ENCODE peak calls at places on chromosome 22, in five cellular contexts. One of them, this sample, is unnamed.

GRCh38 chr22:37355174-37355573 is 72.1 kb downstream of the ELFN2 start:
- DNase-seq in H1: no peak
- DNase-seq in K562: no peak
- DNase-seq in HCT116: no peak
- DNase-seq in HepG2: no peak
- DNase-seq in this sample: no peak

GRCh38 chr22:37457093-37457893 is 28.9 kb downstream of the MFNG start:
- DNase-seq in H1: peak
- DNase-seq in HCT116: peak
- DNase-seq in HepG2: peak
- DNase-seq in K562: peak
- DNase-seq in this sample: peak

GRCh38 chr22:46796566-46797195 is 34.2 kb downstream of the TBC1D22A start:
- DNase-seq in HCT116: no peak
- DNase-seq in K562: no peak
- DNase-seq in H1: no peak
- DNase-seq in HepG2: no peak
- DNase-seq in this sample: no peak

GRCh38 chr22:46592390-46592872 is 27.8 kb upstream of the GRAMD4 start:
- DNase-seq in H1: no peak
- DNase-seq in HepG2: no peak
- DNase-seq in K562: peak
- DNase-seq in HCT116: no peak
- DNase-seq in this sample: no peak

GRCh38 chr22:44538071-44538470 is 40.0 kb upstream of the RTL6 start:
- DNase-seq in H1: no peak
- DNase-seq in K562: no peak
- DNase-seq in HCT116: no peak
- DNase-seq in HepG2: peak
- DNase-seq in this sample: peak

GRCh38 chr22:49101225-49101624 is 726.4 kb downstream of the BRD1 start:
- DNase-seq in H1: no peak
- DNase-seq in HCT116: no peak
- DNase-seq in HepG2: no peak
- DNase-seq in K562: no peak
- DNase-seq in this sample: no peak

GRCh38 chr22:43849731-43850130 is 12.6 kb downstream of the SULT4A1 start:
- DNase-seq in HepG2: no peak
- DNase-seq in HCT116: no peak
- DNase-seq in H1: no peak
- DNase-seq in K562: no peak
- DNase-seq in this sample: no peak

GRCh38 chr22:44574057-44574456 is 76.0 kb upstream of the RTL6 start:
- DNase-seq in K562: no peak
- DNase-seq in H1: no peak
- DNase-seq in HepG2: no peak
- DNase-seq in HCT116: peak
- DNase-seq in this sample: no peak

GRCh38 chr22:26362471-26362870 is 66.6 kb upstream of the ASPHD2 start:
- DNase-seq in H1: no peak
- DNase-seq in HepG2: no peak
- DNase-seq in K562: no peak
- DNase-seq in HCT116: no peak
- DNase-seq in this sample: no peak

GRCh38 chr22:45640291-45640940 is 31.2 kb upstream of the ATXN10 start:
- DNase-seq in H1: no peak
- DNase-seq in K562: no peak
- DNase-seq in HepG2: no peak
- DNase-seq in HCT116: no peak
- DNase-seq in this sample: no peak

GRCh38 chr22:37345863-37346514 is 63.7 kb downstream of the CYTH4 start:
- DNase-seq in HepG2: no peak
- DNase-seq in HCT116: no peak
- DNase-seq in H1: no peak
- DNase-seq in K562: no peak
- DNase-seq in this sample: no peak

GRCh38 chr22:24601217-24602104 is 1.5 kb upstream of the GGT1 start:
- DNase-seq in H1: no peak
- DNase-seq in HepG2: peak
- DNase-seq in K562: no peak
- DNase-seq in HCT116: no peak
- DNase-seq in this sample: no peak

GRCh38 chr22:49807129-49807528 is 20.5 kb downstream of the BRD1 start:
- DNase-seq in HCT116: no peak
- DNase-seq in K562: no peak
- DNase-seq in H1: no peak
- DNase-seq in HepG2: no peak
- DNase-seq in this sample: no peak

GRCh38 chr22:27726726-27727449 is 74.7 kb downstream of the MN1 start:
- DNase-seq in K562: peak
- DNase-seq in H1: no peak
- DNase-seq in HCT116: no peak
- DNase-seq in HepG2: peak
- DNase-seq in this sample: no peak

GRCh38 chr22:28656156-28656555 is 23.5 kb downstream of the TTC28 start:
- DNase-seq in H1: no peak
- DNase-seq in HCT116: no peak
- DNase-seq in HepG2: no peak
- DNase-seq in K562: peak
- DNase-seq in this sample: no peak

GRCh38 chr22:25060522-25061071 is 108.1 kb downstream of the KIAA1671 start:
- DNase-seq in K562: no peak
- DNase-seq in HCT116: no peak
- DNase-seq in H1: no peak
- DNase-seq in HepG2: no peak
- DNase-seq in this sample: peak

GRCh38 chr22:22705328-22706100 is 61.1 kb downstream of the GGTLC2 start:
- DNase-seq in HCT116: no peak
- DNase-seq in HepG2: no peak
- DNase-seq in H1: no peak
- DNase-seq in K562: no peak
- DNase-seq in this sample: no peak

GRCh38 chr22:49953680-49954344 is 6.8 kb upstream of the PIM3 start:
- DNase-seq in K562: no peak
- DNase-seq in HepG2: no peak
- DNase-seq in H1: no peak
- DNase-seq in HCT116: no peak
- DNase-seq in this sample: no peak

GRCh38 chr22:46025973-46026906 is 49.3 kb upstream of the WNT7B start:
- DNase-seq in HepG2: no peak
- DNase-seq in K562: no peak
- DNase-seq in H1: no peak
- DNase-seq in HCT116: no peak
- DNase-seq in this sample: no peak

GRCh38 chr22:22770280-22770871 is 117.2 kb upstream of the IGLL5 start:
- DNase-seq in K562: peak
- DNase-seq in H1: no peak
- DNase-seq in HepG2: peak
- DNase-seq in HCT116: no peak
- DNase-seq in this sample: peak

GRCh38 chr22:42797021-42797420 is 60.1 kb downstream of the ARFGAP3 start:
- DNase-seq in K562: no peak
- DNase-seq in HepG2: no peak
- DNase-seq in H1: no peak
- DNase-seq in HCT116: no peak
- DNase-seq in this sample: no peak

GRCh38 chr22:50018608-50019291 is 6.2 kb upstream of the IL17REL start:
- DNase-seq in HCT116: no peak
- DNase-seq in HepG2: no peak
- DNase-seq in K562: no peak
- DNase-seq in H1: no peak
- DNase-seq in this sample: no peak

GRCh38 chr22:26439559-26439958 is 10.5 kb downstream of the ASPHD2 start:
- DNase-seq in H1: no peak
- DNase-seq in K562: no peak
- DNase-seq in HCT116: no peak
- DNase-seq in HepG2: no peak
- DNase-seq in this sample: no peak

GRCh38 chr22:49657275-49657973 is 170.2 kb downstream of the BRD1 start:
- DNase-seq in H1: no peak
- DNase-seq in HCT116: peak
- DNase-seq in K562: peak
- DNase-seq in HepG2: no peak
- DNase-seq in this sample: no peak

GRCh38 chr22:48372395-48372794 is 1455.3 kb downstream of the BRD1 start:
- DNase-seq in HepG2: no peak
- DNase-seq in K562: no peak
- DNase-seq in HCT116: no peak
- DNase-seq in H1: no peak
- DNase-seq in this sample: no peak

GRCh38 chr22:43315687-43316217 is 27.4 kb downstream of the SCUBE1 start:
- DNase-seq in HCT116: no peak
- DNase-seq in HepG2: no peak
- DNase-seq in H1: no peak
- DNase-seq in K562: no peak
- DNase-seq in this sample: no peak

GRCh38 chr22:33299245-33299956 is 241.2 kb upstream of the SYN3 start:
- DNase-seq in HepG2: no peak
- DNase-seq in HCT116: no peak
- DNase-seq in K562: no peak
- DNase-seq in H1: no peak
- DNase-seq in this sample: no peak

GRCh38 chr22:43142881-43143562 is at the start of gene MCAT:
- DNase-seq in HepG2: peak
- DNase-seq in H1: peak
- DNase-seq in HCT116: no peak
- DNase-seq in K562: peak
- DNase-seq in this sample: peak

GRCh38 chr22:43707650-43708049 is 104.5 kb downstream of the EFCAB6 start:
- DNase-seq in HCT116: peak
- DNase-seq in H1: no peak
- DNase-seq in HepG2: no peak
- DNase-seq in K562: no peak
- DNase-seq in this sample: no peak

GRCh38 chr22:22343603-22344276 is 99.2 kb downstream of the VPREB1 start:
- DNase-seq in H1: no peak
- DNase-seq in K562: no peak
- DNase-seq in HCT116: no peak
- DNase-seq in HepG2: no peak
- DNase-seq in this sample: no peak

GRCh38 chr22:27896251-27896650 is 22.8 kb downstream of the PITPNB start:
- DNase-seq in K562: no peak
- DNase-seq in HepG2: no peak
- DNase-seq in HCT116: no peak
- DNase-seq in H1: no peak
- DNase-seq in this sample: no peak

DNA sequence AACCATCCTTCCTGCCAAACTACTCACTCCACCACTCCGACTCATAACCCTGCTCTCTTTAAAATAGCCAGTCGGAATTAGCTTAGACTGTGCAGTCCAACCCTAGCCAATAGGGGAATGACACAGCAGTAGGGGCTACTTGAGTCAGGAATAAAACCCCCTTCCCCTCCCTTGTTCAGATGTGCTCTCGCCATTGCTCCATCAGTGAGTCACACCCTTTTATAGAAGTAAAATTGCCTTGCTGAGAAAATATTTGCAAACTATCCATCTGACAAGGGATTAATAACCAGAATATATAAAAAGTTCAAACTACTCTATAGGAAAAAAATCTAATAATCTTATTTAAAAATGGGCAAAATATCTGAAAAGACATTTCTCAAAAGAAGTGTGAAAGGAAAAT is 26.2 kb downstream of the DMC1 start:
- DNase-seq in HCT116: no peak
- DNase-seq in K562: no peak
- DNase-seq in HepG2: no peak
- DNase-seq in H1: no peak
- DNase-seq in this sample: no peak
- TF ChIP-seq JUND in HCT116: no peak
- TF ChIP-seq JUND in K562: no peak
- TF ChIP-seq JUND in HepG2: no peak
- TF ChIP-seq JUND in H1: no peak
- TF ChIP-seq JUND in this sample: no peak

GRCh38 chr22:20498913-20499312 is 3.3 kb upstream of the KLHL22 start:
- DNase-seq in HepG2: no peak
- DNase-seq in H1: no peak
- DNase-seq in K562: no peak
- DNase-seq in HCT116: no peak
- DNase-seq in this sample: no peak

GRCh38 chr22:20495861-20496681 is 476 bp upstream of the KLHL22 start:
- DNase-seq in H1: peak
- DNase-seq in K562: peak
- DNase-seq in HCT116: peak
- DNase-seq in HepG2: peak
- DNase-seq in this sample: peak

GRCh38 chr22:20491346-20491745 is 4.2 kb downstream of the KLHL22 start:
- DNase-seq in H1: no peak
- DNase-seq in K562: no peak
- DNase-seq in HepG2: no peak
- DNase-seq in HCT116: no peak
- DNase-seq in this sample: no peak

GRCh38 chr22:20497426-20497825 is 1.8 kb upstream of the KLHL22 start:
- DNase-seq in HCT116: no peak
- DNase-seq in HepG2: no peak
- DNase-seq in H1: no peak
- DNase-seq in K562: no peak
- DNase-seq in this sample: no peak

GRCh38 chr22:20494978-20495860 is at the start of gene KLHL22:
- DNase-seq in K562: peak
- DNase-seq in HCT116: no peak
- DNase-seq in HepG2: peak
- DNase-seq in H1: no peak
- DNase-seq in this sample: peak
- TF ChIP-seq JUND in K562: peak
- TF ChIP-seq JUND in HCT116: no peak
- TF ChIP-seq JUND in HepG2: no peak
- TF ChIP-seq JUND in H1: no peak
- TF ChIP-seq JUND in this sample: no peak

GRCh38 chr22:36215976-36216375 is 14.4 kb upstream of the APOL4 start:
- DNase-seq in H1: no peak
- DNase-seq in HepG2: no peak
- DNase-seq in K562: no peak
- DNase-seq in HCT116: no peak
- DNase-seq in this sample: no peak

GRCh38 chr22:36213596-36213995 is 12.0 kb upstream of the APOL4 start:
- DNase-seq in H1: no peak
- DNase-seq in K562: no peak
- DNase-seq in HCT116: no peak
- DNase-seq in HepG2: no peak
- DNase-seq in this sample: no peak

GRCh38 chr22:36208934-36209333 is 7.3 kb upstream of the APOL4 start:
- DNase-seq in K562: no peak
- DNase-seq in HCT116: no peak
- DNase-seq in HepG2: no peak
- DNase-seq in H1: no peak
- DNase-seq in this sample: no peak

GRCh38 chr22:36211237-36211881 is 9.8 kb upstream of the APOL4 start:
- DNase-seq in K562: no peak
- DNase-seq in HepG2: no peak
- DNase-seq in H1: no peak
- DNase-seq in HCT116: no peak
- DNase-seq in this sample: no peak

GRCh38 chr22:36212896-36213295 is 11.3 kb upstream of the APOL4 start:
- DNase-seq in HepG2: peak
- DNase-seq in H1: no peak
- DNase-seq in HCT116: no peak
- DNase-seq in K562: no peak
- DNase-seq in this sample: no peak
- TF ChIP-seq JUND in HepG2: no peak
- TF ChIP-seq JUND in H1: no peak
- TF ChIP-seq JUND in HCT116: no peak
- TF ChIP-seq JUND in K562: no peak
- TF ChIP-seq JUND in this sample: no peak

GRCh38 chr22:40220316-40221054 is 42.8 kb downstream of the TNRC6B start:
- DNase-seq in H1: no peak
- DNase-seq in K562: no peak
- DNase-seq in HCT116: no peak
- DNase-seq in HepG2: no peak
- DNase-seq in this sample: no peak
- TF ChIP-seq JUND in H1: no peak
- TF ChIP-seq JUND in K562: no peak
- TF ChIP-seq JUND in HCT116: no peak
- TF ChIP-seq JUND in HepG2: no peak
- TF ChIP-seq JUND in this sample: no peak

This sample was measured in T47D.